ENCODE peak calls at places on chromosome 2, in six cellular contexts. W is adipocyte; I is naive thymus-derived CD4-positive, alpha-beta T cell; K is body of pancreas; D is left lung; C is AG04450. L is an unnamed sample. For H3K9me3, the result is how much of the 10 kb centered on the place peaks cover.

GRCh38 chr2:11705711-11706110 is 35.7 kb upstream of the NTSR2 start:
- DNase-seq in C (no peak), K (no peak), W (no peak), I (no peak), D (no peak), L (no peak)

GRCh38 chr2:207896525-207897295 is 127.0 kb upstream of the FZD5 start:
- DNase-seq in C (no peak), I (no peak), K (no peak), W (no peak), D (no peak), L (no peak)

GRCh38 chr2:135820003-135820618 is 16.9 kb downstream of the LCT start:
- DNase-seq in K (no peak), D (no peak), I (peak), W (no peak), C (peak), L (no peak)

GRCh38 chr2:9002637-9003365 is 683 bp downstream of the MBOAT2 start:
- DNase-seq in W (peak), K (no peak), C (no peak), D (peak), I (peak), L (peak)

GRCh38 chr2:158634627-158635026 is 160.5 kb upstream of the DAPL1 start:
- DNase-seq in D (no peak), K (no peak), W (no peak), I (no peak), C (no peak), L (no peak)

GRCh38 chr2:1736997-1737480 is 7.3 kb downstream of the PXDN start:
- DNase-seq in K (no peak), I (no peak), D (peak), C (peak), W (peak), L (no peak)

GRCh38 chr2:230961091-230961491 is 34.8 kb upstream of the SPATA3 start:
- DNase-seq in W (no peak), K (no peak), C (no peak), I (no peak), D (no peak), L (no peak)

GRCh38 chr2:70357076-70358071 is 55.5 kb upstream of the FAM136A start:
- DNase-seq in D (no peak), K (no peak), W (no peak), C (no peak), I (no peak), L (no peak)

GRCh38 chr2:101733257-101733993 is 35.9 kb downstream of the MAP4K4 start:
- DNase-seq in C (no peak), K (no peak), D (no peak), W (no peak), I (no peak), L (no peak)

GRCh38 chr2:224892574-224893204 is 149.6 kb downstream of the DOCK10 start:
- DNase-seq in K (no peak), W (no peak), I (no peak), C (no peak), D (no peak), L (no peak)

GRCh38 chr2:64141711-64142405 is 2.4 kb downstream of the PELI1 start:
- DNase-seq in K (no peak), W (peak), D (no peak), I (no peak), C (no peak), L (no peak)

GRCh38 chr2:134306521-134306920 is 52.6 kb downstream of the MGAT5 start:
- DNase-seq in I (no peak), D (no peak), W (no peak), K (no peak), C (no peak), L (no peak)

GRCh38 chr2:230417436-230417835 is 1.4 kb downstream of the SP100 start:
- DNase-seq in I (no peak), K (no peak), D (no peak), C (no peak), W (no peak), L (no peak)

GRCh38 chr2:176959614-176960013 is 253.0 kb upstream of the HNRNPA3 start:
- DNase-seq in C (no peak), W (no peak), I (no peak), K (no peak), D (no peak), L (no peak)

GRCh38 chr2:238629064-238629463 is 202.3 kb downstream of the ASB1 start:
- DNase-seq in K (no peak), W (no peak), I (no peak), D (no peak), C (no peak), L (no peak)

GRCh38 chr2:50691518-50691917 is 340.4 kb downstream of the NRXN1 start:
- DNase-seq in I (no peak), C (no peak), D (no peak), K (no peak), W (no peak), L (no peak)

GRCh38 chr2:70143314-70144150 is 47.3 kb downstream of the C2orf42 start:
- DNase-seq in D (no peak), C (no peak), I (no peak), W (peak), K (peak), L (no peak)

GRCh38 chr2:28088970-28089369 is 198.4 kb downstream of the BABAM2 start:
- DNase-seq in I (no peak), C (no peak), W (peak), D (no peak), K (no peak), L (no peak)

GRCh38 chr2:237866119-237866621 is 6.7 kb downstream of the RAMP1 start:
- DNase-seq in K (no peak), C (no peak), W (peak), I (no peak), D (no peak), L (no peak)

GRCh38 chr2:168717790-168718502 is 84.5 kb upstream of the NOSTRIN start:
- DNase-seq in I (no peak), K (no peak), W (no peak), C (no peak), D (no peak), L (no peak)

GRCh38 chr2:150538582-150539236 is 51.2 kb upstream of the RND3 start:
- DNase-seq in K (no peak), C (no peak), I (no peak), W (peak), D (no peak), L (no peak)

GRCh38 chr2:170029551-170029950 is 148.4 kb upstream of the MYO3B start:
- DNase-seq in C (no peak), D (no peak), W (no peak), K (no peak), I (no peak), L (no peak)

GRCh38 chr2:230785346-230785745 is 72.7 kb downstream of the CAB39 start:
- DNase-seq in D (no peak), W (no peak), K (no peak), C (no peak), I (no peak), L (no peak)

GRCh38 chr2:216023055-216023648 is 9.8 kb upstream of the MREG start:
- DNase-seq in D (no peak), C (no peak), K (peak), W (peak), I (peak), L (no peak)

GRCh38 chr2:164725542-164725941 is 104.3 kb upstream of the GRB14 start:
- DNase-seq in D (no peak), K (no peak), W (no peak), C (no peak), I (no peak), L (no peak)

GRCh38 chr2:208112969-208113368 is 11.4 kb downstream of the CRYGD start:
- DNase-seq in D (no peak), I (no peak), C (no peak), K (no peak), W (no peak), L (no peak)

DNA sequence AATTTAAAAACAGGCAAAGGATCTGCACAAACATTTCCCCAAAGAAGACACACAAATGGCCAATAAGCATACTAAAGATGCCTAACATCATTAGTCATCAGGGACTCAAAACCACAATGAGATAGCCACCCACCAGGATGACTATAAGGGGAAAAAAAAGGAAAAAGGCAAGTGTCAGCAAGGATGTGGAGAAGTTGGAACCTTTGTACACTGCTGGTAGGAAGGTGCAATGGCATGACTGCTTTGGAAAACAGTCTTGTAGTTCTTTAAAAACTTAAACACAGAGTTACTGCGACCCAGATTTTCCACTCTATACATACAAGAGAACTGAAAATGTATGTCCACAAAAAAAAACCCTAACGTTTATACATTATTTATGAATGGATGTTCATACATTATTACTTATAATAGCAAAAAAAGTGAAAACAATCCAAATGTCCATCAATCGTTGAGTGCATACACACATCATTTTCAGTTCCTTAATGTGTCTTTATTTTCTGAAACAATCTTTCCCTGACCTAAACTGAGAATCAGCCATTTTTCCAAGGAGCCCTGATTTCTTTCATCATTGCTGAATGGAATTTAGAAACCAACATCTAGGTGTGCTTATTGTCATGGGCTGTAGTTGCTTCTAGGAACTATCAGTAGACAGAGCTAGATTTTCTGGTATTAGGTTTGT is 64.7 kb upstream of the TLK1 start:
- DNase-seq in K (no peak), I (no peak), C (peak), D (no peak), W (peak), L (no peak)
- H3K9me3 ChIP-seq in K (under half), I (under half), C (under half), D (under half), W (under half), L (under half)

DNA sequence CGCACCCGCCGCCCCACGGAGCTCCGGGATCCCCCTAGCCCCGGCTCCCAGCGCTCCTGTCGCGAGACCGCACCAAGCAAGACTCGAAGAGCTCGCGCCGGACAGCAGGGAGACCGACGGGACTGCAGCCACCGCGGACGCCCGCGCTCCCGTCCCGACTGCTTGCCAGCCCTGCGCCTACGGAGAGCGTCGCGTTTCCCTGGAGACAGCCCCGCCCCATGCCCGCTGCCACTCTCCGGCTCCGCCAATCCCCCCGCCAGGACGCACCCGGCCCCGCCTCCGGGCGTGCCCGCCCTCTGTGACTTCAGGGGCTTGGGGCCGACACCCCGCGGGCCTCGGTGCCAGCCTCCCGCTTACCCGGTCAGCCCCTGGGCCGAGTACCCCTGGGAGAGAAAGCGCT is at the start of gene ANKMY1:
- DNase-seq in D (peak), I (peak), W (peak), K (peak), C (no peak), L (peak)
- H3K9me3 ChIP-seq in D (under half), I (under half), W (under half), K (under half), C (under half), L (under half)

GRCh38 chr2:171625013-171625412 is 62.3 kb upstream of the DYNC1I2 start:
- DNase-seq in D (no peak), K (no peak), C (no peak), W (no peak), I (no peak), L (no peak)

GRCh38 chr2:171630812-171631626 is 56.2 kb upstream of the DYNC1I2 start:
- DNase-seq in D (no peak), K (no peak), C (no peak), W (no peak), I (no peak), L (no peak)

GRCh38 chr2:171626949-171627348 is 60.3 kb upstream of the DYNC1I2 start:
- DNase-seq in K (no peak), I (no peak), D (no peak), W (no peak), C (no peak), L (no peak)

GRCh38 chr2:171627412-171627811 is 59.9 kb upstream of the DYNC1I2 start:
- DNase-seq in K (no peak), I (no peak), W (no peak), C (no peak), D (peak), L (no peak)

GRCh38 chr2:171629113-171629512 is 58.2 kb upstream of the DYNC1I2 start:
- DNase-seq in D (no peak), I (no peak), K (no peak), C (no peak), W (peak), L (no peak)
- H3K9me3 ChIP-seq in D (under half), I (under half), K (under half), C (under half), W (under half), L (under half)

GRCh38 chr2:51881673-51882072 is 849.7 kb upstream of the NRXN1 start:
- DNase-seq in K (no peak), D (no peak), C (no peak), I (no peak), W (no peak), L (no peak)
- H3K9me3 ChIP-seq in K (under half), D (under half), C (under half), I (under half), W (under half), L (under half)

GRCh38 chr2:47594656-47595055 is 188.3 kb upstream of the MSH6 start:
- DNase-seq in D (no peak), C (no peak), W (no peak), K (no peak), I (no peak), L (no peak)
- H3K9me3 ChIP-seq in D (under half), C (under half), W (under half), K (under half), I (under half), L (under half)

DNA sequence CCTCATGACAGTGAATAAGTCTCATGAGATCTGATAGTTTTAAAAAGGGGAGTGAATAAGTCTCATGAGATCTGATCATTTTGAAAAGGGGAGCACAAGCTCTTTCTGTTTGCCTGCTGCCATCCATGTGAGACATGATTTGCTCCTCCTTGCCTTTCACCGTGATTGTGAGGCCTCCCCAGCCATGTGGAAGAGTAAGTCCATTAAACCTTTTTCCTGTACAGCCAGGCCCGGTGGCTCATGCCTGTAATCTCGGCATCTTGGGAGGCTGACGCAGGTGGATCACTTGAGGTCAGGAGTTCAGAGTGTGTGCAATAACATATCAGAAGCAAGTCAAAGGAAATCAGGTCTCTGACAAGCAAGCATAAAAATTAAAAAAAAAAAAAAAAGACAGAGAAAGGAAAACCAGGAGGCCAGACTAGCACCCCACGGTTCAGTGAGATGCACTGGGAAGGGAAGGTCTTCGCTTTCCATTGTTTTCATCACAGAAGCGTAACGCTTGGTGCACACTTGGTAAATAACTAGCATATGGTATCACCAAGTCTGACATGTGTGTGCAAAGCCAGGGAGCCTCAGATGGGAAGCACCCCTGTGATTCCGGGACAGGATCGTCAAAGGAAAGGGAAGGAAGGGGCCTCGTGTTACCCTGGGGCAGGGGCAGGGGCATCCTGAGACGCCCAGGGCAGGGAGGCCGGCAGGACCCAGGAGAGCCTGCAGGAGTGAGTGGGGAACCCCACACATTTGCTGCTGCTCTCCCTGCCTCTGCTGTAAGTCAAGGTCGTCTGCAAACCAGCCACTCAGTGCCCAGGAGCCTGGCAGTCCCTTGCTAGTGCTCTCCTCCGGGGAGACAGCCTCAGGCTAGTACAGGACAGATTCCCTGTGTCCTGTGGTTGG is 192.8 kb downstream of the NDUFA10 start:
- DNase-seq in C (no peak), K (no peak), W (no peak), D (peak), I (no peak), L (no peak)
- H3K9me3 ChIP-seq in C (half or more), K (under half), W (under half), D (under half), I (under half), L (under half)